ENCODE peak calls at places on chromosome 6, in seven cellular contexts. R is H9, D is IMR-90, P is H1, J is mesendoderm, Q is trophoblast cell, S is neuronal stem cell. H is an unnamed sample.

GRCh38 chr6:101477436-101477835 is 83.9 kb downstream of the GRIK2 start:
- DNase-seq in R (no peak), D (no peak), P (no peak), J (no peak), Q (no peak), S (no peak), H (no peak)

GRCh38 chr6:158008894-158009891 is 27.5 kb downstream of the SYNJ2 start:
- DNase-seq in R (no peak), D (peak), P (no peak), J (no peak), Q (no peak), S (no peak), H (peak)

GRCh38 chr6:17905611-17906592 is 81.5 kb downstream of the KIF13A start:
- DNase-seq in R (no peak), D (peak), P (no peak), J (no peak), Q (no peak), S (no peak), H (peak)

GRCh38 chr6:63352587-63353281 is 33.0 kb upstream of the LGSN start:
- DNase-seq in R (peak), D (peak), P (no peak), J (peak), Q (peak), S (peak), H (peak)

GRCh38 chr6:36659271-36659670 is 19.2 kb upstream of the CDKN1A start:
- DNase-seq in R (no peak), D (peak), P (no peak), J (no peak), Q (no peak), S (no peak), H (peak)

GRCh38 chr6:20642441-20642840 is 108.2 kb downstream of the CDKAL1 start:
- DNase-seq in R (no peak), D (no peak), P (no peak), J (no peak), Q (no peak), S (no peak), H (no peak)

GRCh38 chr6:135871296-135871695 is 19.8 kb downstream of the PDE7B start:
- DNase-seq in R (no peak), D (peak), P (no peak), J (no peak), Q (no peak), S (no peak), H (no peak)

GRCh38 chr6:21856096-21856825 is 262.7 kb downstream of the SOX4 start:
- DNase-seq in R (no peak), D (peak), P (no peak), J (peak), Q (peak), S (no peak), H (peak)

GRCh38 chr6:113530769-113531168 is 326.4 kb upstream of the MARCKS start:
- DNase-seq in R (no peak), D (peak), P (no peak), J (no peak), Q (peak), S (no peak), H (peak)

GRCh38 chr6:143222758-143223334 is 162.2 kb downstream of the AIG1 start:
- DNase-seq in R (no peak), D (no peak), P (no peak), J (no peak), Q (no peak), S (no peak), H (no peak)

GRCh38 chr6:2971420-2972218 is at the start of gene SERPINB6:
- DNase-seq in R (no peak), D (peak), P (peak), J (no peak), Q (peak), S (no peak), H (peak)

GRCh38 chr6:11429577-11429976 is 108.0 kb upstream of the TMEM170B start:
- DNase-seq in R (no peak), D (no peak), P (no peak), J (peak), Q (no peak), S (no peak), H (no peak)

GRCh38 chr6:87472525-87473418 is at the start of gene SLC35A1:
- DNase-seq in R (peak), D (peak), P (peak), J (peak), Q (peak), S (peak), H (peak)

GRCh38 chr6:42417641-42418112 is 34.0 kb downstream of the TRERF1 start:
- DNase-seq in R (no peak), D (no peak), P (no peak), J (no peak), Q (no peak), S (no peak), H (no peak)

GRCh38 chr6:28558629-28559028 is 32.9 kb downstream of the GPX5 start:
- DNase-seq in R (no peak), D (no peak), P (no peak), J (no peak), Q (peak), S (no peak), H (no peak)

GRCh38 chr6:34273242-34273805 is 24.5 kb upstream of the SMIM29 start:
- DNase-seq in R (no peak), D (peak), P (no peak), J (peak), Q (no peak), S (no peak), H (peak)

GRCh38 chr6:11246722-11247121 is 14.3 kb upstream of the NEDD9 start:
- DNase-seq in R (no peak), D (no peak), P (no peak), J (no peak), Q (peak), S (no peak), H (no peak)

GRCh38 chr6:52718535-52718934 is 44.7 kb downstream of the GSTA2 start:
- DNase-seq in R (no peak), D (peak), P (no peak), J (no peak), Q (no peak), S (no peak), H (no peak)

GRCh38 chr6:157455731-157456523 is 74.9 kb downstream of the ZDHHC14 start:
- DNase-seq in R (no peak), D (no peak), P (peak), J (no peak), Q (no peak), S (no peak), H (no peak)

GRCh38 chr6:65786815-65787214 is 79.8 kb upstream of the EYS start:
- DNase-seq in R (no peak), D (no peak), P (no peak), J (no peak), Q (no peak), S (no peak), H (no peak)

DNA sequence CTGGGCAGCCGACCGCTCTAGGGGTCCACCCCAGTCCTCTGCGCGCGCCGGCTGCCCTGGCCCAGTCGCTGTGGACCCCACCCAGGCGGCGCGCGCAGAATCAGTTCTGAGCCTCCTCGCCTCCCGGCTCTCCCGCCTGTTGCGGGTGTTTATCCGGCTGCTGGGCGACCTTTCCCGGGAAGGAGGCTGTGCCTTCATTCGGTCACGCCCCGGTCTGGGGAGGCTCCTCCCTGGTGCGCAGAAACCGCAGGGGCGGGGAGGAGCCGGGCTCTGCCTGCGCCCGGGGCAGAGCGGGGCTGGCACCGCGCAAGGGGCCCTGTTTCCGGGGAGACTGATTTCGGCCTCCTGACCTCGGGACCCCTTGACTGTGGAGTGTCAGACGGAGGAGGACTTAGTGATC is 80.8 kb upstream of the EYS start:
- DNase-seq in R (no peak), D (no peak), P (no peak), J (no peak), Q (no peak), S (no peak), H (no peak)
- H2AK5ac ChIP-seq in R (no peak), D (no peak), P (no peak), J (no peak), Q (no peak), S (no peak), H (no peak)

DNA sequence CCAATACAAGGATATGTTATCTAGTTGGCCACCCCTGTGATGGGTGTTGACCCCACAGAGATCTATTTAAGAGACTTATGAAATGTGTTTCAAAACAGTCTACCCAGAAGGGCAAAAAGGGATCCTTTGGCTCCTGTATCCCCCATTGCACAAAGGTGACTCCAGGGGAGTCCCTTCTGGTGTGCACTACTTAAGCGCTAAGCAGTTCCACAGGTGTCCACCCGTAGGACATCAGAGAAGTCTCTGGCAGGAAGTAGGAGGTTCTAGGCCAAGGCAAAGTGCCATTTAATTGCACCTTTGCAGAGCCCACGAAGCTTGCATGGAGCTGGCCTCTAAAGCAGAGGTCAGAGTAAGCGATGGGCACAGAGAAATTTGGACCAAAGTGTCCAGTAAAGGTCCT is 147.7 kb downstream of the MRPL14 start:
- DNase-seq in R (no peak), D (no peak), P (peak), J (no peak), Q (no peak), S (no peak), H (no peak)
- H2AK5ac ChIP-seq in R (no peak), D (no peak), P (no peak), J (no peak), Q (no peak), S (no peak), H (no peak)

GRCh38 chr6:122788208-122788607 is 850 bp upstream of the SMPDL3A start:
- DNase-seq in R (no peak), D (no peak), P (no peak), J (peak), Q (no peak), S (no peak), H (no peak)

GRCh38 chr6:122790740-122791679 is 2.0 kb downstream of the SMPDL3A start:
- DNase-seq in R (no peak), D (peak), P (no peak), J (peak), Q (peak), S (no peak), H (peak)

GRCh38 chr6:122788663-122789062 is 395 bp upstream of the SMPDL3A start:
- DNase-seq in R (no peak), D (no peak), P (no peak), J (no peak), Q (peak), S (no peak), H (no peak)

GRCh38 chr6:122789862-122790739 is 1.0 kb downstream of the SMPDL3A start:
- DNase-seq in R (peak), D (peak), P (no peak), J (peak), Q (peak), S (no peak), H (peak)

DNA sequence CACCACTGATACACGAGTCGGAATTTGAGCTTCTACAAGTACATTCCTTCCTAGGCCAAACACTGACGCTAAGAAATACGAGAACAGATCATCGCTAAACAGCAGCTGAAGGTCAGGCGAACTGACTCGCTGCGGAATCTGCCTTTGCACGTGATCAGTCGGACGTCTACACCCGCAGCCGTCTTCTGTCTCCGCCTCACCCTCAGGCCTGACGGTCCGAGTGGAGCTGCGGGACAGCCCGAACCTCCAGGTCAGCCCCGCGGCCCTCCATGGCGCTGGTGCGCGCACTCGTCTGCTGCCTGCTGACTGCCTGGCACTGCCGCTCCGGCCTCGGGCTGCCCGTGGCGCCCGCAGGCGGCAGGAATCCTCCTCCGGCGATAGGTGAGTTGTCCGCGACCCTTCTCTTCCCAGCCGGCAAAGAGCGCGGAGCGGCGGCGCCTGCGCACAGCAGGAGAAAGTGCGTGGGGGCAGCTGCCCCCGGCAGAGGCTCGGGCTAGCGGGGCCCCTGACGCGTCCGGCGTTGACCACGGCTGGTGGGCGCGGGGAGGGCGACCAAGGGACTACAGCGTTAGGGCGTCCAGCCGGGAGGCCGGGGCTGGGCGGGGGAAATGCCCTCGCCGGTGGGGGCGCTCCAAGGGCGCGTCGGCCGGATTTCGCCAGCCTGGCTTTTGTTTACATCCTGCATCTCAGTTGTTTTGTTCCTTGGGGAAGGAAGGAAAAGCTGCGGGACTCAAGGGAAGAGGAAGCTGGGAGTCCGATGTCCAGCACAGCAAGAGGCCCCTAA is at the start of gene SMPDL3A:
- DNase-seq in R (peak), D (peak), P (peak), J (peak), Q (peak), S (peak), H (peak)
- H2AK5ac ChIP-seq in R (no peak), D (peak), P (no peak), J (no peak), Q (peak), S (no peak), H (peak)

DNA sequence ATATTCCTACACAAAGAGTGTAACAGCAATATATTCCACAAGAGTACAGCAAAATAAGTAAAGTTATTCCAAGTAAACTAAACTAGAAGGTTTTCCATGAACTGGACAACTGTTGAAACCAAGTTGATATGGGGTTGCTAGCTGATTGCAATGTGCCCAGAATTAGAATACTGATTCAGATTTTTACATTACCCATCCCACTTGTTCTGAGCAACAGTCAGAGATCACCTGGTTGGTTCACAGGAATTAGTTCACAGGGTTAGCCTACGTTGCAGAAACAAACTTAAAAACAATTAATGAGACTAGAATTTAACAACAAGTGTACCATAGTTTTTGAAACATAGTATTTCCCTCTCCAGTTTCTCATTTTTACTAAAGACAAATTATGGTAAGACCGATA is 49.1 kb downstream of the CEP85L start:
- DNase-seq in R (no peak), D (no peak), P (no peak), J (no peak), Q (no peak), S (no peak), H (no peak)
- H2AK5ac ChIP-seq in R (no peak), D (no peak), P (no peak), J (no peak), Q (no peak), S (no peak), H (no peak)

GRCh38 chr6:65055545-65055944 is 651.5 kb downstream of the EYS start:
- DNase-seq in R (no peak), D (no peak), P (no peak), J (no peak), Q (no peak), S (no peak), H (no peak)
- H2AK5ac ChIP-seq in R (no peak), D (no peak), P (no peak), J (no peak), Q (no peak), S (no peak), H (no peak)

GRCh38 chr6:131893198-131893597 is 58.0 kb downstream of the CCN2 start:
- DNase-seq in R (no peak), D (no peak), P (no peak), J (no peak), Q (no peak), S (no peak), H (no peak)
- H2AK5ac ChIP-seq in R (no peak), D (no peak), P (no peak), J (no peak), Q (no peak), S (no peak), H (peak)

GRCh38 chr6:165649152-165649551 is 13.9 kb downstream of the PDE10A start:
- DNase-seq in R (no peak), D (no peak), P (no peak), J (no peak), Q (no peak), S (no peak), H (no peak)

GRCh38 chr6:165646484-165646883 is 16.6 kb downstream of the PDE10A start:
- DNase-seq in R (no peak), D (no peak), P (no peak), J (no peak), Q (no peak), S (no peak), H (no peak)

GRCh38 chr6:165645919-165646318 is 17.1 kb downstream of the PDE10A start:
- DNase-seq in R (no peak), D (no peak), P (no peak), J (no peak), Q (no peak), S (no peak), H (no peak)

GRCh38 chr6:165644586-165645266 is 18.3 kb downstream of the PDE10A start:
- DNase-seq in R (no peak), D (no peak), P (no peak), J (no peak), Q (no peak), S (no peak), H (no peak)

DNA sequence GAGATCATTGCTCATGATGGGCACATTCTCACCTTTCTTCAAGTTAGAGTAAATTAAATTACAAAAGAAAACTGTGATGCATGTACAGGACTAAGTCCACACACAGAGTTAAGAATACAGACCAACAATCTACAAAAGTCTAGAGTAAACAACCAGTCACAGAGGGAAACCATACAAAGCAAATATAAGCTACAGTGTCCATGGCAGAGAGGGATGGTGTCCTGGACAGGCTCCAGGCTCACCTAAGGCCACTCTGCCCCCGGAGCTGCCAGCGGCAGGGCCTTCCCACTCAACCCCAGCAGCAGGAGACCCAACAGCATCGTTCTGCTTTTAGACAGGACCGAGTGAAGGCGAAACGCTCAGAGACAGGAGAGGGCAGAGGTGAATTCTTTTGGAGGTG is 16.0 kb downstream of the PDE10A start:
- DNase-seq in R (no peak), D (no peak), P (no peak), J (no peak), Q (no peak), S (no peak), H (no peak)
- H2AK5ac ChIP-seq in R (no peak), D (no peak), P (no peak), J (no peak), Q (no peak), S (no peak), H (no peak)

DNA sequence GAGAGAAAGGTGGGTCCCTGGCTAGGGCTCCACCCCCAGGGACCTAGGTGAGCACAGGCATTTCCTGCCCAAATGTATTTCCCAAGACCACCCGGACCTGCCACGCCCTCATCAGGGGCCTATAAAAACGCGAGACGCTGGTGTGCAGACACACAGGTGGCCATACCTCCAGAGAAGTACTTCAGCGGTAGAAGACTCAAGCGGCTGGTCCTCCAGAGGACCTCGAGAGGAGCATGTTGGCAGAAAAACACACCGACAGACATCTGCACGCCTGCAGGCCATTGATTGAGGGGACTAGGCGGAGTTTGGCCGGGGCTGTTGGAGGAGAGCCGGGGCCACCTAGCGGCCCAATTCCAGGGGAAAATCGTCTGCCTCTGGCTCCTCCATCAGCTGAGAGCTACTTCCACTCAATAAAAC is 695.8 kb upstream of the MMS22L start:
- DNase-seq in R (peak), D (no peak), P (peak), J (peak), Q (peak), S (no peak), H (no peak)
- H2AK5ac ChIP-seq in R (no peak), D (no peak), P (no peak), J (no peak), Q (no peak), S (peak), H (no peak)

DNA sequence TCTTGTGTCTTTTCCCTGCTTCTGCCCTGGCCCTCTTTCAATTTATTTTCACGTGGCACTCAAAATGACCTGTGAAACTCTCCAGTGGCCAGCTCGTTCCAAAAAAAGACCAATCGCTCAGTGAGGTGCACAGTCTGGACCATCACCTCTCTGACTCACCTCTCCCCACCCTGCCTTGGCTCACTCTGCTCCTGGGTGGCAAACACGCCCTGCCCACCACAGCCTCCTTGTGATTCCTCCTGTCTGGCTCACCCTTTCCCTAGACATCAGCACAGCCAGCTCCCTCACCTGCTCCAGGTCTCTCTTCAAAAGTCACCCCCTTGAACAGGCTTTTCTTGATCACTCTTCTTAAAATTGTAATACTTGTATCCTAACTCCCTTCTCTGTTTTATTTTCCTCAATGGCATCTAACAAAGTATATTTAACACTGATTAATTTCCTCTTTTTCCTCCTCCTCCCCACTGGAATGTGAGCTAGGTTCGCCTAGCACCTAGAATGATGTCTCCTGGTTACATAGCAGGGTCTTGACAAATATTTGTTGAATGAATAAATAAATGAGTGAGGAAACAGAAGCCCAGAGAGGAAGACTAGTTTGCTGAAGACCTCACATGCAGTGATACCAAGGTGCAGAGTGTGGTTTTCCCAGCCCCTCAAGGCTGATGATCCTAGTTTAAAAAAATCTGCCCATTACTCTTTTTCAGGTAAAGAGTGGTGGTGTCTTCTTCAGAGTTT is 109.0 kb downstream of the GJA10 start:
- DNase-seq in R (no peak), D (no peak), P (no peak), J (no peak), Q (no peak), S (no peak), H (no peak)
- H2AK5ac ChIP-seq in R (no peak), D (no peak), P (no peak), J (no peak), Q (no peak), S (no peak), H (no peak)

H was measured in mesenchymal stem cell.